ENCODE peak calls at places on chromosomes 4 and X, in seven cellular contexts. One of them, this sample, is unnamed.

GRCh38 chrX:137574102-137574783 is 8.3 kb downstream of the ZIC3 start:
- DNase-seq in A673: no peak
- DNase-seq in Karpas-422: no peak
- DNase-seq in body of pancreas: no peak
- DNase-seq in spleen: no peak
- DNase-seq in tibial nerve: no peak
- DNase-seq in neural progenitor cell: peak; percentile 81
- DNase-seq in this sample: no peak

GRCh38 chrX:49876750-49877149 is 2.5 kb upstream of the USP27X start:
- DNase-seq in A673: peak; percentile 49
- DNase-seq in Karpas-422: peak; percentile 74
- DNase-seq in body of pancreas: no peak
- DNase-seq in spleen: no peak
- DNase-seq in tibial nerve: no peak
- DNase-seq in neural progenitor cell: peak; percentile 31
- DNase-seq in this sample: no peak

GRCh38 chr4:174631901-174632758 is 109.8 kb upstream of the HPGD start:
- DNase-seq in A673: peak; percentile 75
- DNase-seq in Karpas-422: peak; percentile 54
- DNase-seq in body of pancreas: no peak
- DNase-seq in spleen: no peak
- DNase-seq in tibial nerve: no peak
- DNase-seq in neural progenitor cell: peak; percentile 61
- DNase-seq in this sample: no peak

GRCh38 chrX:19628006-19628575 is 112.8 kb upstream of the MAP3K15 start:
- DNase-seq in A673: no peak
- DNase-seq in Karpas-422: no peak
- DNase-seq in body of pancreas: no peak
- DNase-seq in spleen: no peak
- DNase-seq in tibial nerve: no peak
- DNase-seq in neural progenitor cell: no peak
- DNase-seq in this sample: no peak

GRCh38 chr4:104524591-104524990 is 29.9 kb upstream of the CXXC4 start:
- DNase-seq in A673: peak; percentile 42
- DNase-seq in Karpas-422: no peak
- DNase-seq in body of pancreas: no peak
- DNase-seq in spleen: no peak
- DNase-seq in tibial nerve: no peak
- DNase-seq in neural progenitor cell: no peak
- DNase-seq in this sample: no peak

GRCh38 chrX:13911581-13911980 is 94.7 kb upstream of the GPM6B start:
- DNase-seq in A673: no peak
- DNase-seq in Karpas-422: no peak
- DNase-seq in body of pancreas: no peak
- DNase-seq in spleen: no peak
- DNase-seq in tibial nerve: no peak
- DNase-seq in neural progenitor cell: no peak
- DNase-seq in this sample: no peak

GRCh38 chrX:43633757-43634156 is 22.3 kb upstream of the MAOA start:
- DNase-seq in A673: no peak
- DNase-seq in Karpas-422: no peak
- DNase-seq in body of pancreas: no peak
- DNase-seq in spleen: no peak
- DNase-seq in tibial nerve: no peak
- DNase-seq in neural progenitor cell: no peak
- DNase-seq in this sample: no peak

GRCh38 chrX:140040397-140040796 is 75.1 kb upstream of the CXorf66 start:
- DNase-seq in A673: peak; percentile 52
- DNase-seq in Karpas-422: no peak
- DNase-seq in body of pancreas: no peak
- DNase-seq in spleen: no peak
- DNase-seq in tibial nerve: no peak
- DNase-seq in neural progenitor cell: no peak
- DNase-seq in this sample: no peak

GRCh38 chr4:184795214-184795844 is 30.4 kb downstream of the ACSL1 start:
- DNase-seq in A673: no peak
- DNase-seq in Karpas-422: no peak
- DNase-seq in body of pancreas: no peak
- DNase-seq in spleen: no peak
- DNase-seq in tibial nerve: no peak
- DNase-seq in neural progenitor cell: no peak
- DNase-seq in this sample: no peak

GRCh38 chrX:77114501-77114900 is 332.7 kb upstream of the FGF16 start:
- DNase-seq in A673: no peak
- DNase-seq in Karpas-422: no peak
- DNase-seq in body of pancreas: no peak
- DNase-seq in spleen: no peak
- DNase-seq in tibial nerve: no peak
- DNase-seq in neural progenitor cell: no peak
- DNase-seq in this sample: no peak

GRCh38 chrX:41722816-41723215 is 1.2 kb upstream of the GPR82 start:
- DNase-seq in A673: no peak
- DNase-seq in Karpas-422: no peak
- DNase-seq in body of pancreas: no peak
- DNase-seq in spleen: no peak
- DNase-seq in tibial nerve: no peak
- DNase-seq in neural progenitor cell: no peak
- DNase-seq in this sample: no peak

GRCh38 chrX:132292753-132293152 is 73.5 kb upstream of the RAP2C start:
- DNase-seq in A673: peak; percentile 63
- DNase-seq in Karpas-422: peak; percentile 74
- DNase-seq in body of pancreas: no peak
- DNase-seq in spleen: no peak
- DNase-seq in tibial nerve: no peak
- DNase-seq in neural progenitor cell: peak; percentile 70
- DNase-seq in this sample: no peak

GRCh38 chr4:94577136-94577535 is 125.4 kb downstream of the PDLIM5 start:
- DNase-seq in A673: peak; percentile 91
- DNase-seq in Karpas-422: peak; percentile 64
- DNase-seq in body of pancreas: peak; percentile 22
- DNase-seq in spleen: no peak
- DNase-seq in tibial nerve: no peak
- DNase-seq in neural progenitor cell: peak; percentile 94
- DNase-seq in this sample: no peak

GRCh38 chrX:9312922-9313867 is 151.7 kb upstream of the TBL1X start:
- DNase-seq in A673: peak; percentile 65
- DNase-seq in Karpas-422: peak; percentile 89
- DNase-seq in body of pancreas: peak; percentile 50
- DNase-seq in spleen: peak; percentile 92
- DNase-seq in tibial nerve: peak; percentile 15
- DNase-seq in neural progenitor cell: no peak
- DNase-seq in this sample: peak; percentile 75

GRCh38 chr4:53905935-53906377 is 158.4 kb downstream of the CHIC2 start:
- DNase-seq in A673: peak; percentile 23
- DNase-seq in Karpas-422: peak; percentile 76
- DNase-seq in body of pancreas: peak; percentile 38
- DNase-seq in spleen: no peak
- DNase-seq in tibial nerve: no peak
- DNase-seq in neural progenitor cell: peak; percentile 76
- DNase-seq in this sample: no peak

GRCh38 chr4:120877021-120877420 is 45.5 kb downstream of the PRDM5 start:
- DNase-seq in A673: no peak
- DNase-seq in Karpas-422: no peak
- DNase-seq in body of pancreas: no peak
- DNase-seq in spleen: no peak
- DNase-seq in tibial nerve: no peak
- DNase-seq in neural progenitor cell: no peak
- DNase-seq in this sample: no peak

GRCh38 chrX:40544343-40545250 is 36.2 kb upstream of the ATP6AP2 start:
- DNase-seq in A673: no peak
- DNase-seq in Karpas-422: no peak
- DNase-seq in body of pancreas: no peak
- DNase-seq in spleen: no peak
- DNase-seq in tibial nerve: no peak
- DNase-seq in neural progenitor cell: no peak
- DNase-seq in this sample: no peak

GRCh38 chr4:40152642-40153041 is 44.2 kb upstream of the RHOH start:
- DNase-seq in A673: no peak
- DNase-seq in Karpas-422: no peak
- DNase-seq in body of pancreas: no peak
- DNase-seq in spleen: no peak
- DNase-seq in tibial nerve: no peak
- DNase-seq in neural progenitor cell: no peak
- DNase-seq in this sample: no peak

GRCh38 chrX:115493015-115493414 is 68.0 kb upstream of the PLS3 start:
- DNase-seq in A673: no peak
- DNase-seq in Karpas-422: no peak
- DNase-seq in body of pancreas: no peak
- DNase-seq in spleen: no peak
- DNase-seq in tibial nerve: no peak
- DNase-seq in neural progenitor cell: no peak
- DNase-seq in this sample: no peak

GRCh38 chr4:8207314-8207713 is 8.2 kb downstream of the SH3TC1 start:
- DNase-seq in A673: no peak
- DNase-seq in Karpas-422: no peak
- DNase-seq in body of pancreas: no peak
- DNase-seq in spleen: no peak
- DNase-seq in tibial nerve: no peak
- DNase-seq in neural progenitor cell: no peak
- DNase-seq in this sample: peak; percentile 65

DNA sequence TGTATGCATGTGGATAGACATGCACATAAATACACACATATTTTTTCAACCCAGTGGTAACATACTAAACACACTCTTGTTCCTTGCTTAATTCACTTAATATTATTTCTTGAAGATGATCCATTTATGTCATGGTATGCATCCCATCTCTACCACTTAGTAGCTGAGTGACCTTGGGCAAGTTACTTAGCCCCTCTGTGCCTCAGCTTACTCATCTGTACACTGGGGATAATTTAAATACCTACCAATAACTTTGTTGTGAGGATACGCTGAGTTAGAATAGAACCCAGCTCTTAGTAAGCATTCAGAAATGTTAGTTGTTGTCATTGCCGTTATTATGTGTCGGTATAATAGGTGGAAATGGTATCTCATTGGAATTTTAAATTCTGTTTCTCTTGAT is 41.4 kb downstream of the FAM114A1 start:
- DNase-seq in A673: no peak
- DNase-seq in Karpas-422: no peak
- DNase-seq in body of pancreas: no peak
- DNase-seq in spleen: no peak
- DNase-seq in tibial nerve: no peak
- DNase-seq in neural progenitor cell: no peak
- DNase-seq in this sample: no peak
- H3K36me3 ChIP-seq in A673: no peaks in the 10 kb centered on the region
- H3K36me3 ChIP-seq in Karpas-422: no peaks in the 10 kb centered on the region
- H3K36me3 ChIP-seq in body of pancreas: peaks cover 20% of the 10 kb centered on the region
- H3K36me3 ChIP-seq in spleen: peaks cover 65% of the 10 kb centered on the region
- H3K36me3 ChIP-seq in tibial nerve: no peaks in the 10 kb centered on the region
- H3K36me3 ChIP-seq in neural progenitor cell: no peaks in the 10 kb centered on the region
- H3K36me3 ChIP-seq in this sample: peaks cover 82% of the 10 kb centered on the region

GRCh38 chr4:102342404-102343074 is 2.7 kb downstream of the SLC39A8 start:
- DNase-seq in A673: no peak
- DNase-seq in Karpas-422: no peak
- DNase-seq in body of pancreas: no peak
- DNase-seq in spleen: no peak
- DNase-seq in tibial nerve: no peak
- DNase-seq in neural progenitor cell: no peak
- DNase-seq in this sample: no peak

GRCh38 chr4:102345795-102346100 is 466 bp upstream of the SLC39A8 start:
- DNase-seq in A673: no peak
- DNase-seq in Karpas-422: no peak
- DNase-seq in body of pancreas: no peak
- DNase-seq in spleen: no peak
- DNase-seq in tibial nerve: no peak
- DNase-seq in neural progenitor cell: no peak
- DNase-seq in this sample: no peak

GRCh38 chr4:102343964-102344519 is 1.2 kb downstream of the SLC39A8 start:
- DNase-seq in A673: peak; percentile 54
- DNase-seq in Karpas-422: peak; percentile 75
- DNase-seq in body of pancreas: peak; percentile 73
- DNase-seq in spleen: no peak
- DNase-seq in tibial nerve: no peak
- DNase-seq in neural progenitor cell: peak; percentile 56
- DNase-seq in this sample: peak; percentile 90

GRCh38 chr4:102344520-102344954 is 745 bp downstream of the SLC39A8 start:
- DNase-seq in A673: peak; percentile 65
- DNase-seq in Karpas-422: peak; percentile 89
- DNase-seq in body of pancreas: no peak
- DNase-seq in spleen: peak; percentile 95
- DNase-seq in tibial nerve: no peak
- DNase-seq in neural progenitor cell: peak; percentile 79
- DNase-seq in this sample: peak; percentile 87

GRCh38 chr4:102344955-102345794 is at the start of gene SLC39A8:
- DNase-seq in A673: peak; percentile 90
- DNase-seq in Karpas-422: peak; percentile 98
- DNase-seq in body of pancreas: peak; percentile 88
- DNase-seq in spleen: peak; percentile 97
- DNase-seq in tibial nerve: peak; percentile 68
- DNase-seq in neural progenitor cell: peak; percentile 91
- DNase-seq in this sample: peak; percentile 95
- H3K27ac ChIP-seq in A673: peak within 1 kb of the TSS; percentile 58
- H3K27ac ChIP-seq in Karpas-422: peak within 1 kb of the TSS; percentile 94
- H3K27ac ChIP-seq in body of pancreas: peak within 1 kb of the TSS; percentile 57
- H3K27ac ChIP-seq in spleen: peak within 1 kb of the TSS; percentile 79
- H3K27ac ChIP-seq in tibial nerve: peak within 1 kb of the TSS; percentile 81
- H3K27ac ChIP-seq in neural progenitor cell: no peak within 1 kb of the TSS
- H3K27ac ChIP-seq in this sample: peak within 1 kb of the TSS; percentile 86

DNA sequence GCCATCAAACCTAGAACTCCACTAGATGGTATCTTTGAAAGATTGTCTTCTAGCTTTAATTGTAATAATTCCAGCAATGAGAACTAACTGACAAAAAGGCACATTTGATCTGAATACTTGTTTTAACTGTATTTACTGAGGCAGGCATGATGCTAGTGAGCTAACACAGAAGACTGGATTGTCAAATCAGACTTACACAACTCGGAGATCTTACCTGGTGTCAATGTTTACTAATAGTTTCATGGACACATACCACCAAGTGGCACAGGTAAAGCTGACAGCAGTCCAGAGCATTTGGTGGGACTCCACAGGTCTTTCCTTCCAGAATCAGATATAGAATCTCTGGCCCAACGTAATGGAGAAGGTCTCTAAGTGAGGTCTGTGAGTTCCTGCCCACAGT is 229.9 kb upstream of the BOD1L1 start:
- DNase-seq in A673: no peak
- DNase-seq in Karpas-422: no peak
- DNase-seq in body of pancreas: no peak
- DNase-seq in spleen: no peak
- DNase-seq in tibial nerve: no peak
- DNase-seq in neural progenitor cell: no peak
- DNase-seq in this sample: no peak
- H3K36me3 ChIP-seq in A673: no peaks in the 10 kb centered on the region
- H3K36me3 ChIP-seq in Karpas-422: no peaks in the 10 kb centered on the region
- H3K36me3 ChIP-seq in body of pancreas: no peaks in the 10 kb centered on the region
- H3K36me3 ChIP-seq in spleen: no peaks in the 10 kb centered on the region
- H3K36me3 ChIP-seq in tibial nerve: no peaks in the 10 kb centered on the region
- H3K36me3 ChIP-seq in neural progenitor cell: no peaks in the 10 kb centered on the region
- H3K36me3 ChIP-seq in this sample: no peaks in the 10 kb centered on the region

DNA sequence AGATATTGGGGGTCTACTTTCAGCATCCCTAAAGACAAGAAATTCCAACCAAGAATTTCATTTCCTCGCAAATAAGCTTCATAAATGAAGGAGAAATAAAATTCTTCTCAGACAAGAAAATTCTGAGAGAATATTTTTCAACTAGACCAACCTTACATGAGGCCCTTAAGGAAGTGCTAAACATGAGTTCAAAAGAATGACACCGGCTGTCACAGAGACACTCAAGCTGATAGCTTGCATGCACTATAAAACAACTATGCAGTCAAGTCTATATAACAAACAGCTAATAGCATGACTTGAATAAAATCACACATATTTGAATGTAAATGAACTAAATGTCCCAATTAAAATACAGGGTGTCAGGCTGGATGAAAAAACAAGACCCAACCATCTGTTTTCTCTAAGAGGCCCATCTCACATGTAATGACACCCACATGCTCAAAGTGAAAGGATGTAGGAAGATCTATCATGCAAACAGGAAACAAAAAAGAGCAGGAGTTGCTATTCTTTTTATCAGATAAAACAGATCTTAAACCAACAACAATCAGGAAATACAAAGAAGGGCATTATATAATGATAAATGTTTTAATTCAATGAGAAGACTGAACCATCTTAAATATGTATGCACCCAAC is 27.2 kb downstream of the FAAH2 start:
- DNase-seq in A673: no peak
- DNase-seq in Karpas-422: no peak
- DNase-seq in body of pancreas: no peak
- DNase-seq in spleen: no peak
- DNase-seq in tibial nerve: no peak
- DNase-seq in neural progenitor cell: no peak
- DNase-seq in this sample: no peak
- H3K27ac ChIP-seq in A673: no peak overlapping the region
- H3K27ac ChIP-seq in Karpas-422: no peak overlapping the region
- H3K27ac ChIP-seq in body of pancreas: no peak overlapping the region
- H3K27ac ChIP-seq in spleen: no peak overlapping the region
- H3K27ac ChIP-seq in tibial nerve: no peak overlapping the region
- H3K27ac ChIP-seq in neural progenitor cell: no peak overlapping the region
- H3K27ac ChIP-seq in this sample: no peak overlapping the region